ENCODE peak calls at places on chromosomes 11 and 22, in ten cellular contexts. G, E, T, A, I, N, Y, K, O and X are unnamed samples.

GRCh38 chr11:64870893-64871849 is 7.2 kb downstream of the EHD1 start:
- DNase-seq in A (no peak), T (no peak), N (no peak), K (peak), I (no peak), E (no peak), O (no peak), Y (no peak), G (no peak), X (no peak)

GRCh38 chr11:63427971-63428508 is 58.5 kb downstream of the SLC22A9 start:
- DNase-seq in Y (no peak), K (no peak), E (no peak), I (no peak), A (no peak), O (no peak), N (no peak), G (no peak), T (no peak), X (no peak)

GRCh38 chr11:45091563-45092392 is 54.7 kb upstream of the PRDM11 start:
- DNase-seq in G (no peak), K (no peak), O (no peak), A (peak), I (peak), Y (peak), T (no peak), E (no peak), N (no peak), X (no peak)

GRCh38 chr11:118522571-118523072 is 4.7 kb upstream of the TTC36 start:
- DNase-seq in A (no peak), T (no peak), K (no peak), G (no peak), I (no peak), O (no peak), N (no peak), Y (peak), E (no peak), X (no peak)

GRCh38 chr22:30262917-30263741 is 3.5 kb downstream of the OSM start:
- DNase-seq in Y (peak), T (peak), K (peak), O (peak), A (peak), I (peak), G (peak), E (peak), N (peak), X (peak)

GRCh38 chr11:65486570-65487466 is 12.0 kb upstream of the MALAT1 start:
- DNase-seq in N (no peak), O (no peak), T (no peak), E (no peak), G (no peak), I (no peak), A (peak), Y (no peak), K (no peak), X (no peak)

GRCh38 chr22:49963647-49964026 is 3.1 kb downstream of the PIM3 start:
- DNase-seq in N (no peak), E (no peak), T (no peak), I (no peak), A (peak), K (no peak), O (no peak), Y (no peak), G (peak), X (no peak)

GRCh38 chr22:27581688-27582087 is 219.9 kb downstream of the MN1 start:
- DNase-seq in G (peak), I (no peak), A (peak), E (no peak), K (no peak), O (peak), N (peak), Y (no peak), T (no peak), X (no peak)

GRCh38 chr11:82996966-82997606 is 74.6 kb downstream of the RAB30 start:
- DNase-seq in G (peak), K (peak), T (peak), A (no peak), I (peak), O (no peak), Y (no peak), N (no peak), E (no peak), X (no peak)

GRCh38 chr11:47981667-47982404 is 1.5 kb downstream of the PTPRJ start:
- DNase-seq in I (no peak), N (no peak), T (no peak), A (no peak), E (no peak), G (no peak), K (no peak), Y (no peak), O (no peak), X (no peak)

GRCh38 chr22:48088226-48088625 is 1325.8 kb downstream of the TBC1D22A start:
- DNase-seq in T (no peak), K (no peak), N (no peak), I (no peak), A (no peak), G (no peak), E (no peak), Y (no peak), O (no peak), X (no peak)

GRCh38 chr11:85874265-85874664 is 19.1 kb downstream of the CCDC83 start:
- DNase-seq in O (no peak), T (no peak), G (no peak), I (no peak), A (no peak), Y (no peak), K (no peak), N (no peak), E (no peak), X (no peak)

GRCh38 chr11:72079776-72080325 is 491 bp downstream of the NUMA1 start:
- DNase-seq in A (peak), G (peak), E (no peak), N (no peak), T (no peak), I (no peak), K (no peak), O (no peak), Y (no peak), X (no peak)

GRCh38 chr22:19872779-19873137 is 18.1 kb upstream of the GNB1L start:
- DNase-seq in Y (no peak), K (no peak), N (no peak), O (peak), E (no peak), T (no peak), I (peak), G (peak), A (no peak), X (no peak)

GRCh38 chr11:108906826-108907225 is 242.0 kb downstream of the DDX10 start:
- DNase-seq in T (no peak), E (no peak), Y (no peak), A (no peak), G (no peak), K (no peak), I (no peak), N (no peak), O (no peak), X (no peak)

GRCh38 chr11:129237880-129238638 is 45.9 kb upstream of the ARHGAP32 start:
- DNase-seq in I (no peak), K (peak), O (no peak), T (no peak), A (no peak), E (no peak), G (no peak), Y (no peak), N (no peak), X (no peak)

GRCh38 chr11:45079943-45080719 is 66.3 kb upstream of the PRDM11 start:
- DNase-seq in N (no peak), K (peak), E (peak), G (peak), A (no peak), I (no peak), O (no peak), Y (no peak), T (peak), X (peak)

GRCh38 chr22:24128024-24128423 is 53.3 kb upstream of the SUSD2 start:
- DNase-seq in G (no peak), A (no peak), N (no peak), K (no peak), I (no peak), E (no peak), O (no peak), Y (no peak), T (no peak), X (no peak)

GRCh38 chr11:114250993-114251796 is 45.0 kb upstream of the NNMT start:
- DNase-seq in N (peak), G (no peak), K (no peak), Y (no peak), T (no peak), I (no peak), E (no peak), A (no peak), O (peak), X (no peak)